ENCODE peak calls at places on chromosomes 16 and 17, in nine cellular contexts. U is body of pancreas, H is GM23338, X is MM.1S, O is AG04450, B is kidney epithelial cell, L is transverse colon, G is IMR-90, S is NB4. F is an unnamed sample.

GRCh38 chr17:1002771-1003555 is 6.0 kb downstream of the TIMM22 start:
- DNase-seq in H (no peak), X (no peak), G (peak), L (no peak), U (no peak), O (peak), B (no peak), S (no peak), F (peak)

GRCh38 chr16:57656342-57656955 is 11.7 kb upstream of the ADGRG3 start:
- DNase-seq in O (no peak), U (no peak), G (no peak), X (no peak), L (no peak), B (no peak), S (no peak), H (no peak), F (no peak)

GRCh38 chr17:1197379-1197778 is 17.6 kb upstream of the ABR start:
- DNase-seq in S (peak), H (no peak), L (no peak), B (no peak), U (no peak), O (no peak), X (no peak), G (peak), F (peak)

GRCh38 chr17:5437721-5438317 is 1.1 kb downstream of the C1QBP start:
- DNase-seq in L (no peak), G (peak), S (no peak), U (no peak), B (no peak), O (no peak), X (no peak), H (no peak), F (no peak)

GRCh38 chr16:86227801-86228200 is 282.5 kb upstream of the FOXF1 start:
- DNase-seq in G (peak), O (no peak), U (no peak), X (no peak), H (no peak), S (no peak), L (no peak), B (no peak), F (no peak)

GRCh38 chr16:89491238-89491869 is 993 bp upstream of the ANKRD11 start:
- DNase-seq in O (no peak), X (no peak), G (no peak), H (peak), B (no peak), U (no peak), L (no peak), S (peak), F (peak)

GRCh38 chr17:34892864-34893263 is 68.4 kb downstream of the CCT6B start:
- DNase-seq in S (peak), U (no peak), B (no peak), L (no peak), H (peak), X (no peak), O (no peak), G (no peak), F (no peak)

GRCh38 chr17:59366773-59367656 is 35.6 kb downstream of the YPEL2 start:
- DNase-seq in B (no peak), L (peak), S (no peak), G (peak), H (no peak), X (no peak), O (no peak), U (peak), F (peak)

GRCh38 chr17:17030515-17031211 is 11.6 kb upstream of the MPRIP start:
- DNase-seq in G (no peak), X (no peak), B (no peak), L (no peak), U (no peak), S (no peak), O (no peak), H (peak), F (no peak)

GRCh38 chr17:67602974-67603373 is 114.8 kb upstream of the NOL11 start:
- DNase-seq in O (no peak), B (no peak), L (peak), U (peak), S (peak), H (peak), X (peak), G (peak), F (peak)

GRCh38 chr17:58641937-58642336 is 49.9 kb downstream of the TEX14 start:
- DNase-seq in X (no peak), L (no peak), G (no peak), H (no peak), U (no peak), S (no peak), B (no peak), O (no peak), F (no peak)

DNA sequence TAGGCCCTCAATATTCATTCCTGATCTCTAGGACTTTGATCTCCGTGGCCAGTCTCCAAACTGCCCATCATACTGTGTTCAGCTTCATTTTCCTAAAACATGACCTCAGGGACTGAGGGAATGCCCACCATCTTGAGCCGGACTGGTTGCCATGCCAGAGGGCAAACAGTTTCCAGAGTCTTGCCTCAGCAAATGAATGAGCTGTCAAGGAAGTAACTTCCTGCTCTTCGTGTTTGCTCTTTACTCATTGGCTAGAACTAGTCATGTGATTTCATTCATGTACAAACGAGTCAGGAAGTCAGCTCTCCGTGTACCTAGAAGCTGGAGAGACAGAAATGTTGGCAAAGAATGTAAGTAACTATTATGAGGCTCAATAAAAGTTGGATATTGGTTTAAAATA is 50.2 kb downstream of the ANKFN1 start:
- DNase-seq in H (no peak), O (no peak), G (no peak), U (no peak), X (peak), S (peak), L (no peak), B (no peak), F (no peak)
- H3K4me3 ChIP-seq in H (no peak), O (no peak), G (no peak), U (no peak), X (no peak), S (no peak), L (no peak), B (no peak), F (no peak)

DNA sequence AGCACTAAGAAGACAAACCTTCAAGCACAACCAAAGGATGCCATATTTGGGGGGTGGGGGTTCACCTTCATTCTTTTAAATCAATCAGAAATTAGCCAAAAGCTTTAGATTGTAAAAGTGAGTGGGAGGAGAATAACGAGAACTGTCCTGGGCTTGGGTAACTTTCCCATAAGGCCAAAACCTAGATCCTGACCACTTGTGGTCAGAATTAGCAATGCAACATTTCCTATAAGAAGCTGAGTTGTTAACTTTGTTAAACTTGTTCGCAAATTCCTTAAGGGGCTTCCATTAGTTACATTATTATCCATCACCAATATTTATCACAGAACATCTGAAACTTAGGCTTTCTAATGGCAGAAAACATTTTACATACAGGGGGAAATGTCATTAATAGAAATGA is 25.1 kb downstream of the STAT5B start:
- DNase-seq in U (no peak), X (no peak), L (no peak), G (no peak), O (no peak), B (no peak), S (peak), H (peak), F (peak)
- TF ChIP-seq CTCF in U (no peak), X (peak), L (no peak), G (peak), O (peak), B (no peak), S (peak), H (peak), F (peak)

GRCh38 chr17:2852729-2853110 is 56.5 kb downstream of the RAP1GAP2 start:
- DNase-seq in X (no peak), G (no peak), H (peak), L (no peak), B (no peak), O (no peak), U (no peak), S (no peak), F (no peak)

GRCh38 chr17:2852211-2852610 is 56.0 kb downstream of the RAP1GAP2 start:
- DNase-seq in H (no peak), U (no peak), S (no peak), B (no peak), X (no peak), L (peak), G (no peak), O (no peak), F (no peak)

GRCh38 chr17:2853722-2854580 is 57.7 kb downstream of the RAP1GAP2 start:
- DNase-seq in B (no peak), H (peak), O (no peak), L (peak), X (no peak), S (no peak), G (no peak), U (peak), F (no peak)

GRCh38 chr17:2854662-2855061 is 58.4 kb downstream of the RAP1GAP2 start:
- DNase-seq in L (peak), S (no peak), O (no peak), U (peak), G (no peak), H (peak), B (no peak), X (no peak), F (no peak)

DNA sequence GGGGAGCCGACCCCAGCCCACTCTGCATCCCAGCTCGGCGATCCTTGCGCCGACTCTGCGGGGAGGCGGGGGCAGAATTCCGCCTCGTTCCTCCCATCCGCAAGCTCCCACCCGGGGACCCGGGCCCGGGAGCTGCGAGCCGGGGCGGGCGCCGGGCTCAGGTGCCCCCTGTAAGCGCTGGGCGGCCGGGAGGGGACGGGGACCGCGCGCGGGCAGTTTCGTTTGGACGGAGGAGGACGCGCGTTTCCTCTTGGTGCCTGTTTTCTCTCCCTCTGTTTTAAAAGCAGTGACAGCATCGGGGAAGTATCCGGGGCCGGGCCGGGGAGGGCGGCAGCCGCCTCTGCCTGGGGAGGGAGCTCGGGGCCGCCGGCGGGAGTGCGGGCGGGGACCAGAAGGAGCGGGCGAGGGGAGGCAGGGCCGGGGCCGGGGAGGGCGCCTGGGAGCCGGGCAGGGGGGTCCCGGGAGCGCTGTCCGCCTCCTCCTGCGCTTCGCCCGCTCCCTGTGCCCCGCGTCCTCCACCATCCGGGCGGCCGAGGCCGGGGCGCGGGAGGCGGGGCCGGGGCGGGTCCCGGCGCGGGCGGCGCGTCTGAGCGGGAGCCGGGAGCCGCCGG is 57.0 kb downstream of the RAP1GAP2 start:
- DNase-seq in G (peak), B (no peak), L (peak), O (no peak), S (peak), U (peak), X (no peak), H (peak), F (peak)
- H3K4me3 ChIP-seq in G (peak), B (peak), L (peak), O (peak), S (no peak), U (peak), X (peak), H (peak), F (peak)

DNA sequence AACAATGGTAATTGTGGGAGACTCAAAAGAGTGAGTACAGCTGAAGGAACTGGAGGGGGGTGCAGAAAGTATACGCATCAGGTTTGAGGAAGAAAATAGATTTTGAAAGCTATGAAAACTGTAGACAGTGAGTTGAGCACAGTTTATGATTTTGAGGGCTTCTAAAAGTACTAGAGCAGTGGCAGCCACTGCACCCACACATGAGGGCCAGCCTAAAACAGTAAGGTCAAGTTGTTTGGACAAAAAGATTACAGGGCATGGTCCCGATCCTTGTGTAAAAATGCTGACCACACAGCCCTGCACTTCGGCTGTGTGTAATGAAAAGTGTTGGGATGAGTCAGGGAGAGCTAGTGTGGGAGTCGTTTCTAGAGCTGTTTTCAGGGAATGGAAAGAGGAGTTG is 2282.1 kb downstream of the TP53TG3F start:
- DNase-seq in B (no peak), L (no peak), H (no peak), X (no peak), U (no peak), O (no peak), G (no peak), S (no peak), F (no peak)
- TF ChIP-seq CTCF in B (no peak), L (no peak), H (no peak), X (no peak), U (no peak), O (no peak), G (no peak), S (no peak), F (no peak)

GRCh38 chr17:49910094-49910857 is 58.7 kb upstream of the DLX4 start:
- DNase-seq in B (no peak), O (no peak), G (no peak), L (no peak), S (no peak), H (peak), U (peak), X (no peak), F (no peak)
- H3K4me3 ChIP-seq in B (peak), O (no peak), G (no peak), L (no peak), S (no peak), H (peak), U (no peak), X (no peak), F (no peak)

GRCh38 chr16:27223226-27223610 is 19.9 kb downstream of the KDM8 start:
- DNase-seq in H (no peak), L (peak), S (no peak), B (no peak), O (no peak), G (no peak), X (no peak), U (no peak), F (no peak)
- TF ChIP-seq CTCF in H (peak), L (no peak), S (no peak), B (no peak), O (no peak), G (no peak), X (no peak), U (no peak), F (peak)

F was measured in fibroblast of pulmonary artery.